ENCODE peak calls at places on chromosomes 7 and 10, in eight cellular contexts. X, P, H, G, K, B, F and W are unnamed samples.

GRCh38 chr10:113087082-113088029 is 137.3 kb downstream of the TCF7L2 start:
- DNase-seq in F (no peak), H (no peak), G (peak; percentile 99), X (no peak), K (no peak), P (peak; percentile 100), B (peak; percentile 86), W (peak; percentile 60)

GRCh38 chr7:119197872-119198527 is 973.5 kb downstream of the ANKRD7 start:
- DNase-seq in K (peak; percentile 83), G (peak; percentile 55), X (no peak), P (peak; percentile 25), F (no peak), H (no peak), B (no peak), W (no peak)

GRCh38 chr7:67857698-67858097 is 861.1 kb downstream of the TYW1 start:
- DNase-seq in X (no peak), P (no peak), B (no peak), H (no peak), G (peak; percentile 12), F (no peak), K (no peak), W (no peak)

GRCh38 chr10:124935946-124936345 is 6.0 kb upstream of the ZRANB1 start:
- DNase-seq in F (no peak), H (no peak), X (no peak), B (no peak), K (no peak), G (no peak), P (no peak), W (no peak)

GRCh38 chr10:16674147-16674703 is 143.0 kb downstream of the RSU1 start:
- DNase-seq in F (no peak), X (no peak), K (no peak), P (no peak), H (no peak), G (no peak), B (no peak), W (no peak)

GRCh38 chr7:112744818-112745217 is 45.4 kb downstream of the TMEM168 start:
- DNase-seq in H (no peak), F (no peak), B (no peak), G (peak; percentile 13), K (no peak), X (no peak), P (no peak), W (no peak)

GRCh38 chr10:125692246-125692931 is 9.4 kb upstream of the TEX36 start:
- DNase-seq in P (peak; percentile 56), B (no peak), X (no peak), G (no peak), K (no peak), F (no peak), H (no peak), W (no peak)

GRCh38 chr7:44706788-44707557 is 41.7 kb upstream of the ZMIZ2 start:
- DNase-seq in P (no peak), H (no peak), B (no peak), G (no peak), K (no peak), F (no peak), X (no peak), W (no peak)

GRCh38 chr10:131895116-131895515 is 5.7 kb upstream of the PPP2R2D start:
- DNase-seq in B (no peak), G (no peak), P (no peak), F (no peak), K (no peak), H (no peak), X (no peak), W (no peak)

GRCh38 chr7:157358041-157358752 is 21.4 kb downstream of the DNAJB6 start:
- DNase-seq in H (no peak), F (no peak), B (no peak), X (no peak), K (no peak), G (no peak), P (no peak), W (no peak)

GRCh38 chr10:5645375-5645774 is 21.0 kb downstream of the ASB13 start:
- DNase-seq in P (no peak), K (no peak), B (no peak), H (no peak), X (no peak), F (no peak), G (no peak), W (peak; percentile 65)

GRCh38 chr10:13684252-13684791 is 97.6 kb downstream of the PRPF18 start:
- DNase-seq in F (no peak), G (peak; percentile 87), X (no peak), P (peak; percentile 78), K (no peak), H (no peak), B (peak; percentile 44), W (peak; percentile 81)

GRCh38 chr10:70053896-70054641 is 1.4 kb downstream of the MACROH2A2 start:
- DNase-seq in P (no peak), K (peak; percentile 44), H (no peak), G (no peak), X (no peak), F (no peak), B (no peak), W (no peak)
- H3K4me3 ChIP-seq in P (peak overlapping the region; percentile 71), K (peak overlapping the region; percentile 97), H (no peak overlapping the region), G (peak overlapping the region; percentile 94), X (no peak overlapping the region), F (no peak overlapping the region), B (peak overlapping the region; percentile 53), W (peak overlapping the region; percentile 77)

DNA sequence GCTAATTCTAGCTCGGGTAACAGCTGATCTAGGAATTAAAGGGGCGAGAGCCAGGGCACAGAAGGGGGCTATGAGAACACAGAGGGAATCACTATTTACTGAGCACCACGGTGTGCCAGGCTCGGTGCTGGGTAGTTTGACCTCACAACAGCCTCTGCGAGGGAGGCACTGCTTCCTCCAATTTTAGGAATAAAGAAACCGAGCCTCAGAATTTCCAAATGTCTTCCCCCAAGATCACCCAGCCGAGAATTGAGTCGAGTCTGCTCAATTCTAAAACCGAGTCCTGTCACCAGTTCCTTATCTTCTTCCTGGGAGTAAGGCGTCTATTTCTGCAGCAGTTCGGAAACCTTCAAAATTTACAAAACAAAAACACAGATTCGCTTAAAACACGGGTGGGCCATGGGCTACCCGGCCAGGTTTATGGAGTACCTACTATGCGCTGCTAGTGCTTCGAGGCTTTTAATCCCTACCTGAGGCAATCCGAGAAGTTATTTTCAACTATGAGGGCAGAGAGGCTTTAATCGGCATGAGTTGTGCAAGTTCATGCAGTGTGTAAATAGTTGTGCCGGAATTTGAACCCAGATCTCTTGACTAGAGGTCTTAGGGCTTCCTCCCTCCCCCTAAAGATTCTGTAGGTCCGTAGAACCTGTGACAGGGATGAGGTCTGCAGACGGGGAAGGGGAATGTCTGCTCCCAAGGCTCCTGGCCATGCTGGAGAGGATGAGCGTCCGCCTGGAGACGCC is 873 bp upstream of the HMX2 start:
- DNase-seq in P (no peak), K (no peak), H (no peak), B (no peak), F (no peak), X (no peak), G (no peak), W (no peak)
- H3K4me1 ChIP-seq in P (peaks cover 5% of the 10 kb centered on the region), K (peaks cover 50% of the 10 kb centered on the region), H (peaks cover 86% of the 10 kb centered on the region), B (no peaks in the 10 kb centered on the region), F (peaks cover 82% of the 10 kb centered on the region), X (peaks cover 88% of the 10 kb centered on the region), G (peaks cover 12% of the 10 kb centered on the region), W (peaks cover 27% of the 10 kb centered on the region)

GRCh38 chr7:5704534-5704922 is 76.9 kb downstream of the RNF216 start:
- DNase-seq in F (peak; percentile 44), B (peak; percentile 86), G (peak; percentile 91), H (peak; percentile 47), P (no peak), K (peak; percentile 81), X (peak; percentile 58), W (peak; percentile 74)

GRCh38 chr7:5703572-5704533 is 77.6 kb downstream of the RNF216 start:
- DNase-seq in X (no peak), F (no peak), G (no peak), B (no peak), K (peak; percentile 15), H (no peak), P (no peak), W (no peak)

GRCh38 chr7:5702876-5703571 is 78.4 kb downstream of the RNF216 start:
- DNase-seq in H (no peak), P (peak; percentile 75), X (no peak), K (no peak), B (no peak), G (no peak), F (no peak), W (no peak)

GRCh38 chr7:5708271-5708670 is 73.2 kb downstream of the RNF216 start:
- DNase-seq in P (no peak), F (no peak), H (no peak), G (no peak), K (no peak), B (no peak), X (no peak), W (no peak)

GRCh38 chr7:5705318-5705717 is 76.1 kb downstream of the RNF216 start:
- DNase-seq in G (no peak), X (no peak), B (no peak), P (no peak), K (no peak), H (no peak), F (no peak), W (no peak)
- H3K36me3 ChIP-seq in G (peaks cover 16% of the 10 kb centered on the region), X (peaks cover 43% of the 10 kb centered on the region), B (no peaks in the 10 kb centered on the region), P (peaks cover 34% of the 10 kb centered on the region), K (no peaks in the 10 kb centered on the region), H (no peaks in the 10 kb centered on the region), F (peaks cover 11% of the 10 kb centered on the region), W (peaks cover 2% of the 10 kb centered on the region)

GRCh38 chr10:43105793-43106158 is 28.9 kb downstream of the RET start:
- DNase-seq in H (no peak), K (no peak), X (no peak), P (no peak), F (no peak), G (no peak), B (no peak), W (no peak)

GRCh38 chr10:43102063-43102828 is 25.4 kb downstream of the RET start:
- DNase-seq in G (no peak), K (no peak), H (no peak), P (no peak), F (no peak), X (no peak), B (no peak), W (no peak)

GRCh38 chr10:43108951-43109350 is 29.3 kb upstream of the CSGALNACT2 start:
- DNase-seq in H (no peak), G (no peak), F (no peak), P (no peak), X (no peak), B (no peak), K (no peak), W (no peak)

GRCh38 chr10:43106256-43107091 is 29.6 kb downstream of the RET start:
- DNase-seq in K (no peak), G (no peak), X (no peak), F (no peak), B (no peak), P (no peak), H (no peak), W (no peak)

DNA sequence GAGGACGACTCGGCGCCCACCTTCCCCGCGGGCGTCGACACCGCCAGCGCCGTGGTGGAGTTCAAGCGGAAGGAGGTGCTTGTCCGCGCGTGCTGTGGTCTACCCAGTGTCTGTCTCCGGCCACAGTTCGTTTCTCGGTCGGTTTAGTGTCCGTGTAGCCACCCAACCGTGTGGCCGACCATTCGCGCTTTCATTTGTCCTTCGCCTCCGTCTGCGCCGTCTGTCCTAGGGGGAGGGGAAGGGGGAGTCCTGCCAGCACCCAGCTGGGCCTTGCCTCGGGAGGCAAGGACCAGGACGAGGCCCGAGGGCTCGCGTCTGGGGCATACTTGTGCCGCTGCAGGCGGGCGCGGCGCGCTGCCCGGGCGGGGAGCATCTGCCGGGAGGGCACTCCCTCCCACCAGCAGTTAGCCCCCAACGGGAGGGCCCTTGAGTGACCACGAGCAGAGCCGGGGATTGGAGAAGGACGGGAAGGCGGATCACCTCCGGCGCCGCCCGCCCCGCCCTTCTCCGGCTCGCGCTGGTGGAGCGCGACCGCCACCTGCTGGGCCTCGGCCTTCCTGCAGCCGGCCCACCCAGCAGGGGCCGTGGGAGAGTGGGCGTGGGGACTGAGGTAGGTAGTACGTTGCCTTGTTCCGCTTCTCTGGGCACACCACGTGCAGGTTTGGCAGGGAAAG is 28.4 kb downstream of the RET start:
- DNase-seq in H (peak; percentile 79), G (peak; percentile 85), F (peak; percentile 68), P (peak; percentile 62), X (peak; percentile 66), K (peak; percentile 92), B (peak; percentile 72), W (peak; percentile 86)
- H3K4me3 ChIP-seq in H (peak overlapping the region; percentile 60), G (peak overlapping the region; percentile 38), F (peak overlapping the region; percentile 81), P (peak overlapping the region; percentile 59), X (peak overlapping the region; percentile 57), K (peak overlapping the region; percentile 55), B (peak overlapping the region; percentile 51), W (peak overlapping the region; percentile 71)